ENCODE peak calls at places on chromosome 18, in four cellular contexts. T is tibial artery, G is AG09319, R is colonic mucosa. Z is an unnamed sample.

GRCh38 chr18:50879302-50880107 is 587 bp downstream of the ME2 start:
- DNase-seq in T (peak; percentile 25), G (no peak), R (peak; percentile 53), Z (peak; percentile 61)

GRCh38 chr18:44537521-44537920 is 143.2 kb upstream of the SETBP1 start:
- DNase-seq in T (peak; percentile 63), G (peak; percentile 83), R (no peak), Z (peak; percentile 56)

GRCh38 chr18:57951999-57952774 is 91.8 kb upstream of the NEDD4L start:
- DNase-seq in T (no peak), G (no peak), R (no peak), Z (no peak)

GRCh38 chr18:79572093-79572780 is 107.4 kb upstream of the CTDP1 start:
- DNase-seq in T (no peak), G (no peak), R (no peak), Z (no peak)

GRCh38 chr18:72235422-72235821 is 308.7 kb downstream of the CBLN2 start:
- DNase-seq in T (no peak), G (no peak), R (no peak), Z (no peak)

GRCh38 chr18:43789234-43790000 is 512.1 kb upstream of the SYT4 start:
- DNase-seq in T (no peak), G (peak; percentile 2), R (no peak), Z (no peak)

GRCh38 chr18:362914-363295 is 95.1 kb upstream of the THOC1 start:
- DNase-seq in T (no peak), G (no peak), R (no peak), Z (no peak)

GRCh38 chr18:1092228-1092627 is 187.6 kb downstream of the ADCYAP1 start:
- DNase-seq in T (no peak), G (no peak), R (no peak), Z (peak; percentile 11)

GRCh38 chr18:11927497-11927896 is 19.4 kb upstream of the MPPE1 start:
- DNase-seq in T (no peak), G (no peak), R (no peak), Z (no peak)

GRCh38 chr18:32011193-32011592 is 7.4 kb upstream of the RNF125 start:
- DNase-seq in T (no peak), G (no peak), R (no peak), Z (no peak)

GRCh38 chr18:8995096-8995495 is 107.4 kb upstream of the NDUFV2 start:
- DNase-seq in T (no peak), G (no peak), R (no peak), Z (no peak)

GRCh38 chr18:54712315-54712714 is 116.0 kb upstream of the RAB27B start:
- DNase-seq in T (no peak), G (no peak), R (peak; percentile 51), Z (no peak)

GRCh38 chr18:36629095-36629604 is 199.7 kb downstream of the TPGS2 start:
- DNase-seq in T (no peak), G (no peak), R (no peak), Z (no peak)

GRCh38 chr18:7666195-7666776 is 99.2 kb downstream of the PTPRM start:
- DNase-seq in T (no peak), G (no peak), R (no peak), Z (no peak)

GRCh38 chr18:23059541-23060465 is 75.5 kb upstream of the CABLES1 start:
- DNase-seq in T (no peak), G (no peak), R (no peak), Z (no peak)

GRCh38 chr18:46070683-46071614 is 1.1 kb downstream of the PSTPIP2 start:
- DNase-seq in T (no peak), G (no peak), R (no peak), Z (no peak)

GRCh38 chr18:23106575-23106974 is 28.7 kb upstream of the CABLES1 start:
- DNase-seq in T (no peak), G (no peak), R (peak; percentile 75), Z (peak; percentile 80)

GRCh38 chr18:39506581-39506980 is 1941.0 kb upstream of the CELF4 start:
- DNase-seq in T (no peak), G (no peak), R (no peak), Z (no peak)

GRCh38 chr18:46224181-46224775 is 120.1 kb downstream of the HAUS1 start:
- DNase-seq in T (no peak), G (no peak), R (no peak), Z (no peak)

GRCh38 chr18:22542400-22542835 is 124.7 kb upstream of the CTAGE1 start:
- DNase-seq in T (peak; percentile 44), G (no peak), R (no peak), Z (no peak)

GRCh38 chr18:10685484-10685883 is 159.7 kb downstream of the NAPG start:
- DNase-seq in T (no peak), G (no peak), R (no peak), Z (no peak)

GRCh38 chr18:10687161-10687925 is 161.5 kb downstream of the NAPG start:
- DNase-seq in T (no peak), G (no peak), R (no peak), Z (no peak)

GRCh38 chr18:10681581-10682367 is 155.9 kb downstream of the NAPG start:
- DNase-seq in T (no peak), G (no peak), R (no peak), Z (no peak)

DNA sequence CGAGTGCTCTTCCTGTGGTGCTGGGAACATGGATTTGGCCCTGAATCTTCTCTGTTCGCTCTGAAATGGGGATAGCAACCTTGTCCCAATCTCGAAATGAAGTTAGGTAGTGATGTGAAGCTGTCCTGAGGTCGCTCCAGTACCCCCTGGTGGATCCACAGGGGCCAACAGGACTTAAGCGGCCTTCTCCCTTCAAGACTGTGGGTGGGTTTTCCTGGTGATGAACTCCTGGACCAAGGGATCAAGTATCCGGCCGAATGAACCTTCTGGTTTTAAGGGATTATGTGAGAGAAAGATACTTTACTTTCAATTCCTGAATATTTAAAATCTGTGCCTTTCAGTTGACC is 156.5 kb downstream of the NAPG start:
- DNase-seq in T (no peak), G (no peak), R (no peak), Z (no peak)
- TF ChIP-seq CTCF in T (no peak), G (no peak), R (no peak), Z (no peak)

GRCh38 chr18:48669180-48669675 is 130.4 kb downstream of the CTIF start:
- DNase-seq in T (no peak), G (no peak), R (no peak), Z (no peak)
- TF ChIP-seq CTCF in T (no peak), G (no peak), R (no peak), Z (no peak)

DNA sequence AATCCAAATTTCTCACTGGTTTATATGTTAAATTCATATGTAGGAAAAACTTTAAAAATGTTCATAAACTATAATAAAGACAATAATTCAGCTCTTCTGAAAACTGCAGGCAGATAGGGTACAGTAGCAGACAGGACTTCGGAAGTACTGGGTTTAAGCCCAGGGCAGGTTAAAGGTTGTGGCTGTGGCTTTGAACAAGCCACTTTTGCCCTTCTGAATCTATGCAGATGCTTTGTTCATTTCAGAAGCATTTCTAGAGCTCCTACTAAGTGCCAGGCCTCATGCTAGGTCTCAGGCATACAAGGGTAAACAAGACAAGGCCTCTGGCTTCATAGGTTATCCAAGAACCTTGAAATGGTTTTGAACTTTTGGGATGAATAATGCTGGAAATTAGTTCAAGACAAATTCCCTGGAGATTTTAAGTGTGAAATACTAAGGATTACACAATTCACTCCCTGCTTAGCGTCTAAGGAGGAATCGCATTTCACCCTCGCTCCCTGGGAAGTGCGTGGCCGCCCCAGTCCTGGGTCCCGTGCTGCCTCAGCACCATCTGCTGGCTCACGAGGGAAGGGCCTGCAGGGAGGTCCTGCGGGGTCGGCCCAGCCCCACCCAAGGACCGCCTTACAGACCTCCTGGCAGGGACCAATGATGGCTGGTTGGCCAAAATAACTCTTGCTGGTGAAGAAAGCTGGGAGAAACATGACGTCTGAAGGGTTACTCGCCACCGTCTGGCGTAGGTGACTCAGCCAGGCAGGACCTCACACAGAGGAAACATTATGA is 67.7 kb upstream of the L3MBTL4 start:
- DNase-seq in T (peak; percentile 69), G (peak; percentile 40), R (peak; percentile 28), Z (peak; percentile 15)
- TF ChIP-seq CTCF in T (peak; percentile 47), G (peak; percentile 68), R (peak; percentile 61), Z (no peak)

DNA sequence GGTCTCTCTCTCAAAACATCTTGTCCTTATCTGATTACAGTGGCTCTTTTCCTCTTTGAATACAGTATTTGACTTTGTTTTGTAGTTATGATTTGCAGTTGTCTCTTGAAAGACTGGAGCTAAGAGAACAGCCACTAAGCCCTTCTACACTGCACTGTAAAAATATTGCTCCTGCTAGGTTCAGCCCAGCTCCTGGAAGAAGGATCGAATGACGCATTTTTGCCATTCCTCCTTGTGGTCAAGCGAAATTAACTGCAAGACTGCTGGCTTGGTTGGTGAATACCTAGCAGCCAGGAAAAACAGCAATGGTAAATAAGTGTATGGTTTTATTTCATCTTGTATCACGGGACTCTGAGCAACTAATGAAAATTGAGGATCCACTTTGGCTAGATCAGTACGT is 407.8 kb upstream of the CDH2 start:
- DNase-seq in T (no peak), G (peak; percentile 32), R (no peak), Z (peak; percentile 12)
- TF ChIP-seq CTCF in T (no peak), G (no peak), R (no peak), Z (no peak)

DNA sequence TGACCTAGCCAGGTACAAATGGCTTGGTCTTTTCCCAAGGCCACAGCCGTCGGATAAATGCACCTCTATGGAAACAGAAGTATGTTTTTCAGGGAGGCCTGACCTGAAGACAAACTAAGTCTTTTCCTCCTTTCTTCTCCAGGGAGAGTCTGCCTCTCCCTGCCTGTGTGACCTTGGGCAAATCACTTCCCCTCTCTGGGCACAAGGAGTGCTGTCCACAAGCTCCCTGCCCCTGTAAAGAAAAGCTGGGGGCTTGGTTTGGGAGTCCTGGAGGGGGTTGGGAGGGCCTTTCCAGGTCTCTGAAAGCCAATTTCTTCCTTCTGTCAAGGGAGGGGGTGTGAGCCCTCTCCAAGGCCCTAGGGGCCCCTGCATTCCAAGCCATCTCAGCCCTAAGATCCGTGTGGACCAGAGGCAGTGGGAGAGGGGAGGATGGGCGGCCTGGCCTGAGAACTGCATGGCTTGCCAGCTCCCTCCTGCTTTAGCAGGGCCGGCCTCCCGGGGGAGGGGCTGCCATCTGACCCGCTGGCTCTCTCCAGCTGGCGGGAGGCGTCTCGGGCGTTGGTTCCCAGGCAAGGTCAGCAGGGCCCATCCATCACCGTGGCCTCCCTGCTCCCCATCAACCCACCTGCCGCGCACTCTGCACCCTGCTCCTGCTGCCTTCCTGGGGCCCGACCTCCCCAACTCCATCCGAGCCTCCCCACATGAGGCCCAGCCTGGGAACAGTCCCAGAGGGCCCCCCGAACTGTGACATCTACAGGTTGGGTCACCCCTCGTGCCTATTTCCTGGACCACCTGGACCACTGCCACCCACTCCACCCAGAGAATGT is 61.4 kb downstream of the SMAD7 start:
- DNase-seq in T (peak; percentile 62), G (no peak), R (no peak), Z (no peak)
- TF ChIP-seq CTCF in T (no peak), G (no peak), R (no peak), Z (no peak)

GRCh38 chr18:52451252-52451651 is 111.3 kb downstream of the DCC start:
- DNase-seq in T (no peak), G (no peak), R (no peak), Z (no peak)

GRCh38 chr18:52452427-52452826 is 112.4 kb downstream of the DCC start:
- DNase-seq in T (no peak), G (no peak), R (no peak), Z (no peak)

GRCh38 chr18:52451851-52452250 is 111.9 kb downstream of the DCC start:
- DNase-seq in T (no peak), G (no peak), R (no peak), Z (no peak)
- TF ChIP-seq CTCF in T (no peak), G (no peak), R (no peak), Z (no peak)

GRCh38 chr18:48615566-48616401 is 77.0 kb downstream of the CTIF start:
- DNase-seq in T (no peak), G (no peak), R (peak; percentile 78), Z (peak; percentile 46)
- TF ChIP-seq CTCF in T (no peak), G (no peak), R (no peak), Z (no peak)

Z was measured in Calu3.